ENCODE peak calls at places on chromosomes 7 and 10, in seven cellular contexts. One of them, this sample, is unnamed.

GRCh38 chr10:43846187-43846680 is 197.6 kb upstream of the ZNF32 start:
- DNase-seq in heart right ventricle: peak; percentile 54
- DNase-seq in CD4-positive, alpha-beta memory T cell: no peak
- DNase-seq in upper lobe of left lung: no peak
- DNase-seq in small intestine: peak; percentile 73
- DNase-seq in right atrium auricular region: peak; percentile 63
- DNase-seq in cardiac muscle cell: no peak
- DNase-seq in this sample: no peak

GRCh38 chr7:1919539-1920265 is 249.6 kb downstream of the ELFN1 start:
- DNase-seq in right atrium auricular region: no peak
- DNase-seq in cardiac muscle cell: peak; percentile 43
- DNase-seq in small intestine: peak; percentile 20
- DNase-seq in CD4-positive, alpha-beta memory T cell: no peak
- DNase-seq in upper lobe of left lung: peak; percentile 73
- DNase-seq in heart right ventricle: peak; percentile 65
- DNase-seq in this sample: no peak

GRCh38 chr7:100604078-100604975 is 2.2 kb downstream of the PCOLCE start:
- DNase-seq in right atrium auricular region: peak; percentile 82
- DNase-seq in small intestine: peak; percentile 58
- DNase-seq in heart right ventricle: peak; percentile 75
- DNase-seq in cardiac muscle cell: peak; percentile 80
- DNase-seq in upper lobe of left lung: peak; percentile 80
- DNase-seq in CD4-positive, alpha-beta memory T cell: peak; percentile 83
- DNase-seq in this sample: peak; percentile 42

GRCh38 chr7:48251766-48252165 is 80.5 kb downstream of the ABCA13 start:
- DNase-seq in cardiac muscle cell: no peak
- DNase-seq in small intestine: no peak
- DNase-seq in right atrium auricular region: no peak
- DNase-seq in heart right ventricle: no peak
- DNase-seq in upper lobe of left lung: no peak
- DNase-seq in CD4-positive, alpha-beta memory T cell: no peak
- DNase-seq in this sample: peak; percentile 78

GRCh38 chr10:59387951-59388431 is 25.6 kb upstream of the FAM13C start:
- DNase-seq in heart right ventricle: no peak
- DNase-seq in cardiac muscle cell: no peak
- DNase-seq in right atrium auricular region: no peak
- DNase-seq in small intestine: no peak
- DNase-seq in upper lobe of left lung: no peak
- DNase-seq in CD4-positive, alpha-beta memory T cell: no peak
- DNase-seq in this sample: peak; percentile 68

GRCh38 chr7:48154792-48155413 is 16.4 kb upstream of the ABCA13 start:
- DNase-seq in right atrium auricular region: no peak
- DNase-seq in CD4-positive, alpha-beta memory T cell: peak; percentile 38
- DNase-seq in cardiac muscle cell: peak; percentile 33
- DNase-seq in heart right ventricle: no peak
- DNase-seq in small intestine: peak; percentile 81
- DNase-seq in upper lobe of left lung: no peak
- DNase-seq in this sample: peak; percentile 38

GRCh38 chr10:98478430-98479222 is 31.9 kb upstream of the HPS1 start:
- DNase-seq in upper lobe of left lung: no peak
- DNase-seq in small intestine: no peak
- DNase-seq in heart right ventricle: no peak
- DNase-seq in CD4-positive, alpha-beta memory T cell: no peak
- DNase-seq in right atrium auricular region: no peak
- DNase-seq in cardiac muscle cell: no peak
- DNase-seq in this sample: no peak

GRCh38 chr7:2012981-2013380 is 219.8 kb downstream of the MAD1L1 start:
- DNase-seq in small intestine: no peak
- DNase-seq in CD4-positive, alpha-beta memory T cell: no peak
- DNase-seq in heart right ventricle: no peak
- DNase-seq in upper lobe of left lung: peak; percentile 16
- DNase-seq in cardiac muscle cell: no peak
- DNase-seq in right atrium auricular region: no peak
- DNase-seq in this sample: no peak

GRCh38 chr7:134763960-134764359 is 15.5 kb upstream of the CALD1 start:
- DNase-seq in cardiac muscle cell: no peak
- DNase-seq in heart right ventricle: no peak
- DNase-seq in right atrium auricular region: no peak
- DNase-seq in small intestine: no peak
- DNase-seq in upper lobe of left lung: no peak
- DNase-seq in CD4-positive, alpha-beta memory T cell: no peak
- DNase-seq in this sample: no peak

GRCh38 chr10:73168486-73168844 is 546 bp downstream of the FAM149B1 start:
- DNase-seq in small intestine: no peak
- DNase-seq in upper lobe of left lung: no peak
- DNase-seq in right atrium auricular region: no peak
- DNase-seq in heart right ventricle: no peak
- DNase-seq in CD4-positive, alpha-beta memory T cell: no peak
- DNase-seq in cardiac muscle cell: no peak
- DNase-seq in this sample: no peak

GRCh38 chr10:116676118-116676517 is 55.4 kb downstream of the PNLIPRP2 start:
- DNase-seq in cardiac muscle cell: no peak
- DNase-seq in right atrium auricular region: no peak
- DNase-seq in small intestine: no peak
- DNase-seq in CD4-positive, alpha-beta memory T cell: no peak
- DNase-seq in upper lobe of left lung: no peak
- DNase-seq in heart right ventricle: no peak
- DNase-seq in this sample: no peak

GRCh38 chr7:18796216-18796615 is 300.7 kb downstream of the HDAC9 start:
- DNase-seq in right atrium auricular region: no peak
- DNase-seq in small intestine: no peak
- DNase-seq in CD4-positive, alpha-beta memory T cell: no peak
- DNase-seq in heart right ventricle: no peak
- DNase-seq in cardiac muscle cell: no peak
- DNase-seq in upper lobe of left lung: no peak
- DNase-seq in this sample: no peak

GRCh38 chr10:14839305-14839695 is 1.2 kb downstream of the HSPA14 start:
- DNase-seq in upper lobe of left lung: peak; percentile 22
- DNase-seq in cardiac muscle cell: no peak
- DNase-seq in heart right ventricle: no peak
- DNase-seq in CD4-positive, alpha-beta memory T cell: no peak
- DNase-seq in small intestine: peak; percentile 43
- DNase-seq in right atrium auricular region: no peak
- DNase-seq in this sample: peak; percentile 9

GRCh38 chr7:23396222-23396621 is 74.1 kb downstream of the IGF2BP3 start:
- DNase-seq in heart right ventricle: no peak
- DNase-seq in right atrium auricular region: no peak
- DNase-seq in small intestine: no peak
- DNase-seq in cardiac muscle cell: no peak
- DNase-seq in CD4-positive, alpha-beta memory T cell: no peak
- DNase-seq in upper lobe of left lung: no peak
- DNase-seq in this sample: no peak

GRCh38 chr10:129233351-129234148 is 233.5 kb upstream of the MGMT start:
- DNase-seq in heart right ventricle: no peak
- DNase-seq in upper lobe of left lung: no peak
- DNase-seq in CD4-positive, alpha-beta memory T cell: no peak
- DNase-seq in cardiac muscle cell: peak; percentile 56
- DNase-seq in right atrium auricular region: no peak
- DNase-seq in small intestine: no peak
- DNase-seq in this sample: no peak

GRCh38 chr7:45000096-45001032 is at the start of gene CCM2:
- DNase-seq in CD4-positive, alpha-beta memory T cell: peak; percentile 54
- DNase-seq in upper lobe of left lung: peak; percentile 60
- DNase-seq in right atrium auricular region: no peak
- DNase-seq in cardiac muscle cell: peak; percentile 79
- DNase-seq in small intestine: peak; percentile 27
- DNase-seq in heart right ventricle: peak; percentile 70
- DNase-seq in this sample: no peak

GRCh38 chr7:92464515-92464914 is 13.2 kb downstream of the ERVW-1 start:
- DNase-seq in right atrium auricular region: no peak
- DNase-seq in CD4-positive, alpha-beta memory T cell: no peak
- DNase-seq in upper lobe of left lung: no peak
- DNase-seq in cardiac muscle cell: no peak
- DNase-seq in small intestine: no peak
- DNase-seq in heart right ventricle: no peak
- DNase-seq in this sample: peak; percentile 43

GRCh38 chr10:65335311-65335710 is 1590.5 kb upstream of the LRRTM3 start:
- DNase-seq in small intestine: no peak
- DNase-seq in heart right ventricle: no peak
- DNase-seq in right atrium auricular region: no peak
- DNase-seq in CD4-positive, alpha-beta memory T cell: no peak
- DNase-seq in upper lobe of left lung: no peak
- DNase-seq in cardiac muscle cell: no peak
- DNase-seq in this sample: no peak

GRCh38 chr7:105779856-105780815 is 96.3 kb downstream of the ATXN7L1 start:
- DNase-seq in upper lobe of left lung: no peak
- DNase-seq in right atrium auricular region: no peak
- DNase-seq in heart right ventricle: no peak
- DNase-seq in small intestine: no peak
- DNase-seq in CD4-positive, alpha-beta memory T cell: no peak
- DNase-seq in cardiac muscle cell: no peak
- DNase-seq in this sample: no peak

GRCh38 chr10:119060107-119060506 is 20.5 kb downstream of the EIF3A start:
- DNase-seq in upper lobe of left lung: no peak
- DNase-seq in right atrium auricular region: no peak
- DNase-seq in CD4-positive, alpha-beta memory T cell: no peak
- DNase-seq in small intestine: no peak
- DNase-seq in heart right ventricle: no peak
- DNase-seq in cardiac muscle cell: no peak
- DNase-seq in this sample: no peak

GRCh38 chr10:119051775-119052174 is 22.3 kb downstream of the NANOS1 start:
- DNase-seq in cardiac muscle cell: no peak
- DNase-seq in CD4-positive, alpha-beta memory T cell: no peak
- DNase-seq in upper lobe of left lung: no peak
- DNase-seq in small intestine: no peak
- DNase-seq in right atrium auricular region: no peak
- DNase-seq in heart right ventricle: no peak
- DNase-seq in this sample: peak; percentile 20

GRCh38 chr10:119058005-119058404 is 22.6 kb downstream of the EIF3A start:
- DNase-seq in upper lobe of left lung: no peak
- DNase-seq in cardiac muscle cell: no peak
- DNase-seq in CD4-positive, alpha-beta memory T cell: no peak
- DNase-seq in right atrium auricular region: no peak
- DNase-seq in small intestine: no peak
- DNase-seq in heart right ventricle: no peak
- DNase-seq in this sample: no peak

GRCh38 chr10:119059557-119059956 is 21.1 kb downstream of the EIF3A start:
- DNase-seq in heart right ventricle: no peak
- DNase-seq in CD4-positive, alpha-beta memory T cell: no peak
- DNase-seq in small intestine: no peak
- DNase-seq in upper lobe of left lung: no peak
- DNase-seq in cardiac muscle cell: no peak
- DNase-seq in right atrium auricular region: no peak
- DNase-seq in this sample: no peak

GRCh38 chr10:119055472-119055871 is 25.1 kb downstream of the EIF3A start:
- DNase-seq in upper lobe of left lung: no peak
- DNase-seq in small intestine: peak; percentile 62
- DNase-seq in heart right ventricle: no peak
- DNase-seq in right atrium auricular region: no peak
- DNase-seq in CD4-positive, alpha-beta memory T cell: no peak
- DNase-seq in cardiac muscle cell: no peak
- DNase-seq in this sample: no peak
- H3K27ac ChIP-seq in upper lobe of left lung: no peak overlapping the region
- H3K27ac ChIP-seq in small intestine: no peak overlapping the region
- H3K27ac ChIP-seq in heart right ventricle: no peak overlapping the region
- H3K27ac ChIP-seq in right atrium auricular region: no peak overlapping the region
- H3K27ac ChIP-seq in CD4-positive, alpha-beta memory T cell: no peak overlapping the region
- H3K27ac ChIP-seq in cardiac muscle cell: no peak overlapping the region
- H3K27ac ChIP-seq in this sample: no peak overlapping the region

GRCh38 chr10:79380125-79380917 is 33.1 kb downstream of the PPIF start:
- DNase-seq in right atrium auricular region: no peak
- DNase-seq in upper lobe of left lung: peak; percentile 27
- DNase-seq in heart right ventricle: no peak
- DNase-seq in cardiac muscle cell: no peak
- DNase-seq in CD4-positive, alpha-beta memory T cell: no peak
- DNase-seq in small intestine: peak; percentile 28
- DNase-seq in this sample: no peak
- H3K4me1 ChIP-seq in right atrium auricular region: peaks cover 40% of the 10 kb centered on the region
- H3K4me1 ChIP-seq in upper lobe of left lung: peaks cover 26% of the 10 kb centered on the region
- H3K4me1 ChIP-seq in heart right ventricle: peaks cover 43% of the 10 kb centered on the region
- H3K4me1 ChIP-seq in cardiac muscle cell: peaks cover 8% of the 10 kb centered on the region
- H3K4me1 ChIP-seq in CD4-positive, alpha-beta memory T cell: no peaks in the 10 kb centered on the region
- H3K4me1 ChIP-seq in small intestine: no peaks in the 10 kb centered on the region
- H3K4me1 ChIP-seq in this sample: no peaks in the 10 kb centered on the region

DNA sequence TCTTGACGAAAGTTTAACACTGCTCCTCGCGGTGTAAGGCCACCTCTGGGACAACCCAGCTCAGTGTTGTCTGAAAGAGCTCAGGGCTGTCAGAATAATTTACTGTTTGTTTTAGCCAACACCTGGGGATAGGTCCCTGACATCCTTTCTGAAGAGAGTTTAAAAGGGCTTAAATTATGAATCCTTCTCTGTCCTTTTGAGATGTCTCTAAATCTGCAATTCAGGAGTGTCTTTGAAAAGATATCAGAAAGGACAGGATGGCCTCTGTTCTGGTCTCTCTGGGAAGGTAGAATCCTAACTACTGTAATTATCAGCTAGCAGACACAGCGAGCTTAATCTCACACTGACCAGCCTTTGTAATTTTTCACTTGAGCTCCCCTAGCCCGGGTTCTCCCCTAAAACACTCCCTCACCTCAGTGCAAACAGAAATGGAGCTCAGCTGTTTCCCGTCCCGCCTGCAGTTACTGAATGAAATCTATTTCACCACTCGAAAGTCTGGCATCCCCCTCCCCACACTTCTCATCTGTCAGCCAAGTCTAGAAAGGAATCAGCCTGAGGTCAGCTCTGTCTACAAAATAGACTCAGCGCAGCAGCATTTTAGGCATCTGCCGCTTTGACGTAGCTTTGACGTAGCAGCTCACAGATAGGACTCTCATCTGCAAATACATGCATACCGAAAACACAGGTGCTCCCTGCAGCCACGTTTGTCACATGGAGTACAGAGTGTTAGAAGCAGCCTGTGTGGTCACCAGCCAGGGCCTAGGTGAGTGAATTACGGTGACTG is 4.8 kb downstream of the DYNC2I1 start:
- DNase-seq in small intestine: no peak
- DNase-seq in CD4-positive, alpha-beta memory T cell: no peak
- DNase-seq in upper lobe of left lung: no peak
- DNase-seq in heart right ventricle: no peak
- DNase-seq in right atrium auricular region: no peak
- DNase-seq in cardiac muscle cell: no peak
- DNase-seq in this sample: no peak
- H3K27ac ChIP-seq in small intestine: no peak overlapping the region
- H3K27ac ChIP-seq in CD4-positive, alpha-beta memory T cell: no peak overlapping the region
- H3K27ac ChIP-seq in upper lobe of left lung: peak overlapping the region; percentile 84
- H3K27ac ChIP-seq in heart right ventricle: peak overlapping the region; percentile 50
- H3K27ac ChIP-seq in right atrium auricular region: peak overlapping the region; percentile 89
- H3K27ac ChIP-seq in cardiac muscle cell: peak overlapping the region; percentile 31
- H3K27ac ChIP-seq in this sample: no peak overlapping the region

DNA sequence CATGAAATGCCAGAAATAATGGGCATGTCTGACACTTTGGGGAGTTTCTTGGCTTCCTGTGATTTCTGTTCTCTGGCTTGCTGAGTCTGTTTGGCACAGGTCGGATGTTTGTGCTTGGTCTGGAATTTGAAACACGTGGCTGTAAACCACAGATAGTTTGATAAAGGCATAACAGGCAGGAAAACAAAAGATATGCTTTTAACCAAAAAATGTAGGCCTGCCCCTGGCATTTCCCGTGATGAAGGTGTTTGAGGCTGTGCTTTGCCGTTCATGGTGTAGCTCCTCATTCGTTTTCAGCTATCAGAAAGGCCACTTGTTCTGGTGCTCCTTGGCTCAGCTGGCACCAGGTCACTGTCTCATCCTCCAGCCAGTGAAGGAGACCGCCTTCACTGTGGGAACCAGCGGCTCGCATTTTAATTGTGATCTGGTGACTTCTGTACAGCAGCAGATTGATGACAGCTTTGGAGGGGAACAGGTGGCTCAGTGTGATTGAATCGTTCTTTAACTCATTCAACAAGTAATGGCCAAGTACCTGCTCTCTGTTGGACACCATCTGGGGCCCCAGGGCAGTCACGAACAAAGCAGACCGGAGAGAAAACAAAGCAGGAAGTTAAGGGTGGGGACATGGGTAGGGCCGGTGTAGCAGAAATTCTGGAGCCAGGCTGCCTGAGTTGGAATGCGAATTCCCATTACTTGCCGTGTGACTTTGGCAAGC is 111.5 kb downstream of the CCNY start:
- DNase-seq in cardiac muscle cell: no peak
- DNase-seq in small intestine: peak; percentile 49
- DNase-seq in CD4-positive, alpha-beta memory T cell: peak; percentile 74
- DNase-seq in right atrium auricular region: no peak
- DNase-seq in heart right ventricle: no peak
- DNase-seq in upper lobe of left lung: no peak
- DNase-seq in this sample: peak; percentile 67
- H3K4me1 ChIP-seq in cardiac muscle cell: peaks cover 24% of the 10 kb centered on the region
- H3K4me1 ChIP-seq in small intestine: peaks cover 6% of the 10 kb centered on the region
- H3K4me1 ChIP-seq in CD4-positive, alpha-beta memory T cell: peaks cover 73% of the 10 kb centered on the region
- H3K4me1 ChIP-seq in right atrium auricular region: peaks cover 73% of the 10 kb centered on the region
- H3K4me1 ChIP-seq in heart right ventricle: peaks cover 84% of the 10 kb centered on the region
- H3K4me1 ChIP-seq in upper lobe of left lung: peaks cover 51% of the 10 kb centered on the region
- H3K4me1 ChIP-seq in this sample: peaks cover 40% of the 10 kb centered on the region